ENCODE peak calls at places on chromosomes 2 and 18, in eight cellular contexts. F, G, H, Q, O, E, N and L are unnamed samples. For H3K4me1, the result is how much of the 10 kb centered on the place peaks cover.

GRCh38 chr18:36655894-36656293 is 172.9 kb downstream of the TPGS2 start:
- DNase-seq in F (no peak), G (no peak), H (no peak), Q (no peak), O (no peak), E (no peak), N (no peak), L (no peak)

GRCh38 chr2:75810931-75811330 is 100.2 kb upstream of the GCFC2 start:
- DNase-seq in F (no peak), G (no peak), H (no peak), Q (no peak), O (no peak), E (no peak), N (no peak), L (no peak)

GRCh38 chr2:26573241-26573925 is 67.8 kb downstream of the CIB4 start:
- DNase-seq in F (no peak), G (no peak), H (no peak), Q (peak), O (peak), E (no peak), N (no peak), L (no peak)

GRCh38 chr2:71548589-71549485 is 95.5 kb downstream of the DYSF start:
- DNase-seq in F (peak), G (peak), H (peak), Q (peak), O (peak), E (peak), N (peak), L (peak)

GRCh38 chr2:154963509-154963908 is 265.0 kb downstream of the KCNJ3 start:
- DNase-seq in F (no peak), G (no peak), H (no peak), Q (no peak), O (no peak), E (no peak), N (no peak), L (no peak)

GRCh38 chr2:106065268-106065982 is 128.7 kb downstream of the UXS1 start:
- DNase-seq in F (peak), G (no peak), H (peak), Q (no peak), O (peak), E (no peak), N (no peak), L (no peak)

GRCh38 chr2:231737761-231738160 is 29.4 kb downstream of the PTMA start:
- DNase-seq in F (no peak), G (no peak), H (no peak), Q (no peak), O (no peak), E (no peak), N (no peak), L (no peak)

GRCh38 chr2:207188601-207189000 is 22.9 kb upstream of the KLF7 start:
- DNase-seq in F (no peak), G (no peak), H (no peak), Q (no peak), O (no peak), E (no peak), N (no peak), L (no peak)

DNA sequence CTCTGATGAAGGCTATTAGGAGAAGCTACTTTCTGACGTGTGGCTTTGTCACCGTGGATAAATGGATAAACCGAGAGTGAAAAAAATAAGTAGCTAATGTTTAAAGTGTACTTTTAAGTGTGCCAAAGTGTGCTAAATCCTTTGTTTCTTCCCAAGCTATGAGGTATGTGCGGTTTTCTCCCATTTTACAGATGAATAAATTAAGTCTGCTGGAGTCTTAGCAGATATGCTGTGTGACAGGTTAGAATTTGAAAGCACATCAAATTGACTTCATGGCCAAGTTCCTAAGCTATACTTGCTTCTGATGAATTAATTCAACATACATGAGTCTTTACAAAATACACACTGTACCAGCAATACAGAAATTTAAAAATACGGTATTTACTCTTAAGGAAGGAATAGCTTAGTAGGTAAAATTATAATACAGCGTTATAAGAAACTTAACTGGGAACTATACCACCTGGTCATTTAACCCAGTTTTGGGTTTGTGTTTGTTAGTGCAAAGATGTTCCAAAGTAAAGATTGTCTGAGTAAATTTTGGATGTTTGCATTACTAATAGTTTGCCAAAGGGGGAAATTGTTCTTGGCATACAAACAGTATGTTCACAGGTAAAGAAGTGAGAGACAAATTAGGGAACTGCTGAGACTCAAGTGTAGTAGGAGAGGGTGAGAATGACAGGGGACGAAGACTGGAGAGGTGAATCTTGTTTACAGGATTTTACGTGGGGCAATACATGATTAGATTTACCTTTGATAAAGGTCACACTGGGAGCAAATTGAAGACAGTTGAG is 1.4 kb downstream of the AGPS start:
- DNase-seq in F (no peak), G (no peak), H (no peak), Q (no peak), O (no peak), E (no peak), N (no peak), L (no peak)
- H3K4me1 ChIP-seq in F (under half), G (under half), H (half or more), Q (under half), O (under half), E (under half), N (under half), L (under half)

GRCh38 chr2:129895526-129896082 is 83.9 kb upstream of the RAB6C start:
- DNase-seq in F (no peak), G (no peak), H (no peak), Q (no peak), O (no peak), E (no peak), N (no peak), L (no peak)
- H3K4me1 ChIP-seq in F (under half), G (under half), H (under half), Q (under half), O (under half), E (under half), N (under half), L (under half)

DNA sequence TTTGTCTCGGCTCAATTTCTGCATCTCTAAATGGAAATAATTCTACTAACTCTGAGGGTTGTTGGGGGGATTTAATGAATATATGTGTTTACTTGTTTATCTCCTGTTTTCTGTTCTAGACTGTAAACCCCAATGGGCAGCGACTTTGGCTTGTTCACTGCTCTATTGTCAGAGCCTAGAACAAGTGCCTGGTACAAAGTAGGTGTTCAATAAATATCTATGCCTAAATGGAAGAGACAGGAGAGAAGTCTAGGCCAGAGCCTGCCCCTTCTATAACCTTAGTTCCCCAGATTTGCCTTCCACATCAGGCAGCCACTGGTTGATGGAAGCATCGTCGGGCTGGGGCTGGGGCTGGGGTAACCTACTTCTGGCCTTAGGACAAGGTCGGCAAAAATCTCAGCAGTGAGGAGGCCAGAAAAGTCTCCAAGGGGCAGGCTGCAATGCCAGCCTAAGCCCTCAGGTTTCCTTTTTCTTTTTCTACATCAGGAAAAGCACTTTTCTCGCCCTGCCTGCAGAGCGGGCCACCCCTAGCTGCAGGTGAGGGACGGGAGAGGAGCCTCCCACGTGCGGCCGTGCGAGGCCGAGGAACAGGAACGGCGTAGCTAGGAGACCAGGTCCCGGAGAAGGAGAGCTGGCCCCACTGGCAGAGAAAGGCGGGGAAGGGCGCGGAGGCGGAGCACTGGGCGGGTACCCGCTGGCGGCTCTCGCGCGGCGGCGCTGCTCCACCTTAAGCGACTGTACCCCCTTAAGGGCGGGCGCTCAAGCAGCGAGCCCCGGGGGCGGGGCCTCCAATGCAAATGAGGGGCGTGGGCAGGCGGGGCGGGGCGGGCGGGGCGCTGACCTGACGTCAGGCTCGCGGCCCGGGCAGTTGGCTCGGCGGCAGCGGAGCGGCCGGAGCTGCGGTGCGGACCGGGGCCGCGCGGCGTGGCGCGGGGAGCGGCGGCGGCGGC is at the start of gene CNNM4:
- DNase-seq in F (peak), G (peak), H (peak), Q (peak), O (peak), E (peak), N (peak), L (peak)
- H3K4me1 ChIP-seq in F (under half), G (half or more), H (under half), Q (under half), O (under half), E (under half), N (half or more), L (half or more)

GRCh38 chr2:195710407-195710806 is 53.4 kb downstream of the SLC39A10 start:
- DNase-seq in F (no peak), G (no peak), H (no peak), Q (no peak), O (no peak), E (no peak), N (no peak), L (no peak)
- H3K4me1 ChIP-seq in F (under half), G (under half), H (under half), Q (under half), O (under half), E (under half), N (under half), L (under half)

GRCh38 chr2:46327627-46328026 is 30.4 kb downstream of the EPAS1 start:
- DNase-seq in F (no peak), G (no peak), H (no peak), Q (no peak), O (no peak), E (no peak), N (no peak), L (no peak)

GRCh38 chr2:46328316-46328715 is 31.1 kb downstream of the EPAS1 start:
- DNase-seq in F (no peak), G (no peak), H (no peak), Q (no peak), O (no peak), E (no peak), N (no peak), L (no peak)

GRCh38 chr2:46329803-46330775 is 32.9 kb downstream of the EPAS1 start:
- DNase-seq in F (peak), G (no peak), H (no peak), Q (no peak), O (no peak), E (no peak), N (no peak), L (no peak)

GRCh38 chr2:46331099-46331766 is 34.0 kb downstream of the EPAS1 start:
- DNase-seq in F (peak), G (no peak), H (no peak), Q (no peak), O (no peak), E (no peak), N (no peak), L (no peak)

DNA sequence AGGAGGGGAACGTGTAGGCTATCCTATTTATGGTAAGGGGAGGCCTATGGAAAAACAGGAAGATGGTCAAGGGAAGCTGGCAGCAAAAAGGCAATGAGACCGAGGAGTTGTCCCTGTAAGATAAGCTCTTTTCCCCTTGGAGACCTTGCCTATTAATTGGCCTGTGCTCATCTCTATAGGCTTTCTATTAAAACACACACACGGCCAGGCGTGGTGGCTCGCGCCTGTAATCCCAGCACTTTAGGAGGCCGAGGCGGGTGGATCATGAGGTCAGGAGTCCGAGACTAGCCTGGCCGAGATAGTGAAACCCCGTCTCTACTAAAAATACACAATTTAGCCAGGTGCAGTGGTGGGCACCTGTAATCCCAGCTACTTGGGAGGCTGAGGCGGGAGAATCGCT is 32.1 kb downstream of the EPAS1 start:
- DNase-seq in F (no peak), G (no peak), H (no peak), Q (no peak), O (no peak), E (no peak), N (no peak), L (no peak)
- H3K4me1 ChIP-seq in F (half or more), G (under half), H (half or more), Q (half or more), O (under half), E (under half), N (under half), L (under half)

DNA sequence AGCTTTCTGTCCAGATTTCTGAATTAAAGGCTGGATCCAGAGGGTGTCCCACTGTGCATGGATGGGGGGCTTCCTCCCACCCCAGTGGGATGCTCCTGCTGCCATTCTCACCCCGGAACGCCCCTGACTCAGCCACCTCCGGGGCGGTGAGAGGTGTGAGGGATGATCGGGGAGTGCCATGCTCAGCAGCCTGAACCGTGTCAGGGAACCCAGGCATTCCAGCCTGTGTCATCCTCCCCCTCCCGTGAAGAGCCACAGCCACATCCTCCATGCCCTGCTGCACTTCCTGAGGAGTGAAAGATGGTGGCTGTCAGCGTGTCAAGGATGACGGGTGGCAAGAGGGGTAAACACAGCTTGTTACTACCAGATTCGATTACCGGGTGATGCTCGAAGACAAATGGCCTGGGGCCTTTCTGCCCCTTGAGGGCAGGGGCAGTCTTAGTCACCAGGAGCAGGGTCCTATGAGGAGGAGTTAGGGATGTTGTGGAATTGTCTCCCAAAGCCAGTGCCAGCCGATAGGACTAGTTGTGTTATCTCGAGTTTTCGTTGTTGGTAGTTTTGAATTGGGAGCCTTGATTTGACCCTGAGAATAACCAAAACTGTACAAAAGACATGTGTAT is 80.8 kb downstream of the TCF7L1 start:
- DNase-seq in F (no peak), G (no peak), H (no peak), Q (no peak), O (no peak), E (no peak), N (no peak), L (no peak)
- H3K4me1 ChIP-seq in F (under half), G (under half), H (half or more), Q (under half), O (under half), E (under half), N (under half), L (under half)

GRCh38 chr2:27990030-27990590 is 99.6 kb downstream of the BABAM2 start:
- DNase-seq in F (no peak), G (no peak), H (no peak), Q (no peak), O (no peak), E (no peak), N (no peak), L (no peak)
- H3K4me1 ChIP-seq in F (under half), G (under half), H (under half), Q (under half), O (under half), E (under half), N (under half), L (under half)

GRCh38 chr2:98463081-98463481 is 18.4 kb downstream of the INPP4A start:
- DNase-seq in F (no peak), G (no peak), H (no peak), Q (no peak), O (no peak), E (no peak), N (no peak), L (no peak)

GRCh38 chr2:98461650-98462049 is 17.0 kb downstream of the INPP4A start:
- DNase-seq in F (no peak), G (no peak), H (peak), Q (peak), O (no peak), E (no peak), N (no peak), L (peak)

GRCh38 chr2:98463988-98464771 is 19.5 kb downstream of the INPP4A start:
- DNase-seq in F (no peak), G (no peak), H (no peak), Q (no peak), O (no peak), E (no peak), N (no peak), L (peak)

GRCh38 chr2:98464772-98465310 is 20.2 kb downstream of the INPP4A start:
- DNase-seq in F (no peak), G (no peak), H (no peak), Q (peak), O (peak), E (no peak), N (no peak), L (peak)

DNA sequence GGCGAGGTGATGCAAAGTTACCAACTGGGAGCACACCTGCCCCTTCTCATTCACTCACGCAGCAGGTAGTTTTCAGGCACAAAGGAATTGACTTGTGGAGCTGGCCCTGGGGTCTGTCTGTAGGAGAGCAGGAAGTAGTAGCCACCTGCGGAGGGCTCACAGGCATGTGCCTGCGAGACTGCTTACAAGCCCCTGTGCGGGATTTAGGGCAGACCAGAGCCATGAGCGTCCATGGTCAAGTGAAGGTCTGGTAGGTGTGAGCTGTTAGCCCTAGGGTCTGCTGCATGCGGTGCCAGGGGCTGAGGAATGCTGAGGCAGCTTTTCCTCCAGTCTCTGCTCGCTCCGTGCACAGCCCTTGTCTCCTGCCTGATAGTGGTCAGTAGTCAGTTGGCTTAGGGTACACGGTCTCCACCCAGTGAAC is 18.9 kb downstream of the INPP4A start:
- DNase-seq in F (no peak), G (no peak), H (no peak), Q (no peak), O (no peak), E (no peak), N (no peak), L (peak)
- H3K4me1 ChIP-seq in F (under half), G (half or more), H (half or more), Q (under half), O (under half), E (half or more), N (half or more), L (half or more)